ENCODE peak calls at places on chromosomes 1 and 21, in seven cellular contexts. L, O, X, I, E, T and W are unnamed samples.

GRCh38 chr1:2412773-2413494 is 570 bp upstream of the PEX10 start:
- DNase-seq in I (peak), X (no peak), E (peak), O (no peak), T (no peak), L (peak), W (peak)

GRCh38 chr21:16891821-16892220 is 621.0 kb upstream of the CXADR start:
- DNase-seq in O (no peak), L (no peak), X (no peak), E (no peak), I (no peak), T (peak), W (no peak)

GRCh38 chr1:158058339-158059025 is 65.0 kb downstream of the KIRREL1 start:
- DNase-seq in E (no peak), X (no peak), T (no peak), O (no peak), L (no peak), I (no peak), W (no peak)

GRCh38 chr1:209504571-209504970 is 78.9 kb upstream of the CAMK1G start:
- DNase-seq in L (no peak), X (no peak), E (no peak), I (no peak), O (no peak), T (no peak), W (no peak)

GRCh38 chr1:206873603-206874188 is 8.3 kb downstream of the IL20 start:
- DNase-seq in L (no peak), X (no peak), E (no peak), O (no peak), I (no peak), T (no peak), W (no peak)

GRCh38 chr1:16625497-16626408 is 12.4 kb upstream of the NBPF1 start:
- DNase-seq in L (no peak), X (no peak), T (no peak), O (no peak), I (no peak), E (no peak), W (peak)

GRCh38 chr1:15153184-15153841 is at the start of gene TMEM51:
- DNase-seq in O (peak), L (peak), T (peak), E (peak), I (peak), X (no peak), W (peak)

GRCh38 chr1:145994391-145995120 is 1.8 kb downstream of the TXNIP start:
- DNase-seq in X (no peak), L (peak), E (no peak), O (no peak), I (no peak), T (no peak), W (no peak)

GRCh38 chr1:56933606-56934005 is 32.2 kb downstream of the C8B start:
- DNase-seq in O (no peak), E (no peak), L (no peak), I (no peak), T (no peak), X (no peak), W (no peak)

GRCh38 chr1:185483647-185484450 is 166.8 kb upstream of the IVNS1ABP start:
- DNase-seq in E (peak), T (peak), O (no peak), L (peak), X (no peak), I (peak), W (no peak)

GRCh38 chr1:172585348-172585747 is 52.4 kb downstream of the SUCO start:
- DNase-seq in X (no peak), T (no peak), I (no peak), E (peak), O (no peak), L (no peak), W (no peak)

GRCh38 chr1:26336477-26337205 is 17.3 kb downstream of the CRYBG2 start:
- DNase-seq in T (no peak), I (peak), L (peak), O (peak), X (peak), E (peak), W (peak)

GRCh38 chr1:36572906-36573305 is 90.2 kb upstream of the CSF3R start:
- DNase-seq in X (no peak), O (no peak), E (no peak), T (no peak), L (no peak), I (no peak), W (no peak)

GRCh38 chr1:41900611-41901444 is 17.9 kb downstream of the HIVEP3 start:
- DNase-seq in I (no peak), T (peak), X (no peak), E (peak), O (no peak), L (no peak), W (no peak)

GRCh38 chr1:76198452-76198851 is 123.9 kb downstream of the ST6GALNAC3 start:
- DNase-seq in I (no peak), X (no peak), O (no peak), L (no peak), E (peak), T (no peak), W (no peak)

GRCh38 chr1:25683731-25684130 is 67.1 kb downstream of the MAN1C1 start:
- DNase-seq in I (no peak), O (no peak), X (no peak), E (no peak), T (no peak), L (no peak), W (no peak)

GRCh38 chr1:37394574-37395464 is 79.6 kb upstream of the ZC3H12A start:
- DNase-seq in E (no peak), X (no peak), O (peak), T (no peak), I (no peak), L (peak), W (no peak)

GRCh38 chr1:1069061-1069710 is 4.9 kb downstream of the RNF223 start:
- DNase-seq in E (peak), T (peak), I (peak), X (peak), O (peak), L (peak), W (peak)

GRCh38 chr1:116506132-116507004 is 64.5 kb downstream of the CD58 start:
- DNase-seq in E (no peak), O (no peak), T (no peak), L (no peak), I (no peak), X (no peak), W (no peak)

GRCh38 chr1:188937965-188938551 is 1539.6 kb downstream of the BRINP3 start:
- DNase-seq in E (peak), I (no peak), O (peak), L (peak), X (no peak), T (no peak), W (no peak)

GRCh38 chr1:108732398-108732797 is 14.1 kb upstream of the STXBP3 start:
- DNase-seq in I (no peak), X (no peak), O (no peak), L (no peak), E (no peak), T (no peak), W (no peak)

GRCh38 chr1:53365405-53366063 is 37.7 kb upstream of the LRP8 start:
- DNase-seq in T (no peak), X (no peak), I (no peak), L (no peak), E (no peak), O (no peak), W (peak)

GRCh38 chr1:186605762-186606350 is 74.4 kb downstream of the PTGS2 start:
- DNase-seq in E (peak), I (peak), L (peak), O (peak), T (peak), X (no peak), W (no peak)

GRCh38 chr1:90443340-90443739 is 273.8 kb downstream of the BARHL2 start:
- DNase-seq in E (no peak), L (no peak), O (no peak), T (no peak), I (no peak), X (no peak), W (no peak)

GRCh38 chr1:246597340-246597739 is 31.1 kb downstream of the CNST start:
- DNase-seq in E (peak), I (peak), L (no peak), O (no peak), T (peak), X (no peak), W (no peak)

GRCh38 chr1:208709981-208710380 is 465.8 kb upstream of the PLXNA2 start:
- DNase-seq in O (no peak), T (no peak), X (no peak), E (no peak), L (no peak), I (no peak), W (no peak)

GRCh38 chr1:200226268-200226968 is 183.4 kb downstream of the ZNF281 start:
- DNase-seq in L (no peak), I (no peak), O (no peak), X (no peak), E (peak), T (no peak), W (no peak)

GRCh38 chr1:13888351-13888996 is 188.5 kb downstream of the PRDM2 start:
- DNase-seq in X (no peak), T (no peak), O (no peak), L (no peak), I (no peak), E (no peak), W (no peak)

GRCh38 chr21:45592208-45592619 is 50.0 kb upstream of the SLC19A1 start:
- DNase-seq in E (no peak), T (no peak), L (no peak), O (no peak), X (peak), I (no peak), W (no peak)

GRCh38 chr1:230194525-230194924 is 127.5 kb downstream of the GALNT2 start:
- DNase-seq in I (no peak), X (no peak), T (no peak), O (no peak), L (no peak), E (no peak), W (no peak)

GRCh38 chr1:168096296-168097165 is 40.2 kb downstream of the GPR161 start:
- DNase-seq in L (no peak), X (no peak), E (peak), I (no peak), O (no peak), T (no peak), W (no peak)

GRCh38 chr1:58432813-58433668 is 113.5 kb downstream of the OMA1 start:
- DNase-seq in I (no peak), T (peak), L (no peak), O (peak), E (peak), X (no peak), W (no peak)

GRCh38 chr1:161307230-161307768 is 2.5 kb downstream of the MPZ start:
- DNase-seq in E (peak), I (no peak), L (no peak), O (no peak), T (no peak), X (no peak), W (no peak)

GRCh38 chr1:91754348-91754747 is 131.6 kb downstream of the TGFBR3 start:
- DNase-seq in X (no peak), E (no peak), T (no peak), O (no peak), L (no peak), I (no peak), W (no peak)

GRCh38 chr1:121445677-121446076 is 260.9 kb downstream of the SRGAP2C start:
- DNase-seq in X (no peak), T (no peak), I (no peak), E (no peak), L (no peak), O (no peak), W (no peak)

GRCh38 chr1:224251741-224252146 is 68.7 kb downstream of the DEGS1 start:
- DNase-seq in O (peak), T (no peak), X (no peak), E (peak), I (no peak), L (no peak), W (no peak)

GRCh38 chr1:203028067-203028783 is 1.9 kb downstream of the PPFIA4 start:
- DNase-seq in X (no peak), O (no peak), L (no peak), E (no peak), T (no peak), I (no peak), W (no peak)